ENCODE peak calls at places on chromosome 4, in five cellular contexts. H is HFF-Myc, R is osteoblast, M is thoracic aorta, S is GM12865. B is an unnamed sample.

GRCh38 chr4:54493862-54494261 is 163.9 kb upstream of the KIT start:
- DNase-seq in H (no peak), R (no peak), M (no peak), S (no peak), B (no peak)

GRCh38 chr4:55608591-55608990 is 16.5 kb upstream of the PDCL2 start:
- DNase-seq in H (no peak), R (no peak), M (no peak), S (no peak), B (no peak)

GRCh38 chr4:110211007-110211769 is 12.8 kb upstream of the ELOVL6 start:
- DNase-seq in H (no peak), R (peak; percentile 91), M (no peak), S (peak; percentile 64), B (no peak)

GRCh38 chr4:26197018-26197779 is 123.6 kb upstream of the RBPJ start:
- DNase-seq in H (peak; percentile 91), R (peak; percentile 90), M (no peak), S (peak; percentile 94), B (peak; percentile 36)

GRCh38 chr4:107692197-107692596 is 27.8 kb downstream of the PAPSS1 start:
- DNase-seq in H (no peak), R (no peak), M (no peak), S (no peak), B (no peak)

GRCh38 chr4:3638080-3638715 is 106.0 kb upstream of the LRPAP1 start:
- DNase-seq in H (no peak), R (peak; percentile 10), M (no peak), S (no peak), B (no peak)

GRCh38 chr4:98527528-98527927 is 130.9 kb downstream of the TSPAN5 start:
- DNase-seq in H (no peak), R (no peak), M (no peak), S (no peak), B (no peak)

GRCh38 chr4:2408401-2408958 is 10.0 kb downstream of the ZFYVE28 start:
- DNase-seq in H (no peak), R (no peak), M (no peak), S (peak; percentile 37), B (no peak)

GRCh38 chr4:40675166-40675565 is 45.5 kb upstream of the RBM47 start:
- DNase-seq in H (no peak), R (no peak), M (no peak), S (no peak), B (no peak)

GRCh38 chr4:126291886-126292285 is 977.1 kb downstream of the FAT4 start:
- DNase-seq in H (no peak), R (no peak), M (no peak), S (no peak), B (no peak)

GRCh38 chr4:147587061-147587460 is 30.1 kb upstream of the TMEM184C start:
- DNase-seq in H (no peak), R (no peak), M (no peak), S (no peak), B (no peak)

GRCh38 chr4:71377561-71377960 is 38.7 kb downstream of the SLC4A4 start:
- DNase-seq in H (peak; percentile 70), R (peak; percentile 81), M (no peak), S (no peak), B (peak; percentile 36)

GRCh38 chr4:107966903-107967302 is 22.8 kb upstream of the HADH start:
- DNase-seq in H (no peak), R (no peak), M (no peak), S (no peak), B (no peak)

GRCh38 chr4:186602978-186603377 is 47.6 kb upstream of the MTNR1A start:
- DNase-seq in H (no peak), R (no peak), M (no peak), S (no peak), B (no peak)

GRCh38 chr4:8534129-8534528 is 46.1 kb upstream of the GPR78 start:
- DNase-seq in H (no peak), R (peak; percentile 26), M (no peak), S (peak; percentile 93), B (no peak)

GRCh38 chr4:110854021-110854678 is 231.3 kb upstream of the PITX2 start:
- DNase-seq in H (peak; percentile 64), R (peak; percentile 75), M (no peak), S (no peak), B (peak; percentile 93)

GRCh38 chr4:184028571-184028996 is 123.5 kb downstream of the STOX2 start:
- DNase-seq in H (no peak), R (no peak), M (no peak), S (peak; percentile 5), B (no peak)
- H3K4me3 ChIP-seq in H (no peak overlapping the region), R (no peak overlapping the region), M (peak overlapping the region; percentile 54), S (no peak overlapping the region), B (peak overlapping the region; percentile 16)

GRCh38 chr4:101035522-101035921 is 311.8 kb downstream of the PPP3CA start:
- DNase-seq in H (no peak), R (no peak), M (no peak), S (no peak), B (no peak)

GRCh38 chr4:101031971-101032370 is 315.4 kb downstream of the PPP3CA start:
- DNase-seq in H (no peak), R (no peak), M (no peak), S (no peak), B (no peak)

GRCh38 chr4:101037249-101037648 is 310.1 kb downstream of the PPP3CA start:
- DNase-seq in H (peak; percentile 17), R (no peak), M (no peak), S (no peak), B (no peak)

GRCh38 chr4:101037938-101038413 is 309.4 kb downstream of the PPP3CA start:
- DNase-seq in H (no peak), R (no peak), M (no peak), S (peak; percentile 22), B (no peak)

DNA sequence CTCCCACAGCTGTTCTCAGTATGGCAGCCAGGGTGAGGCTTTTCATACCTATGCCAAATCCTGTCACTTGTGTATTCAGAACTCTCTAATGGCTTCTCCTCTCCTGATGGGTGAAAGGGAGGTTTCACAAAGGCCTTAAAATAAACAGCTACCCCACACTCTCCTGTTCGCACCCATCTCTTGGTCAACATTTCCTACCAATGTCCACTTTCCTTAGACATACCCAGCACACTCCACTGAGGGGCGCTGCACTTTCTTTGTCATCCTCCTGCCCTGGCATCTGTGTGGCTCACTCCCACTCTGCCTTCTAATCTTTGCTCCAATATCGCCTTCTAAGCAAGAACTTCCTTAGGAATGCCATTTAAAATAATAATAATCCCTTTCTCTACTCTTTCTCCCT is 313.3 kb downstream of the PPP3CA start:
- DNase-seq in H (no peak), R (no peak), M (no peak), S (no peak), B (no peak)
- TF ChIP-seq CTCF in H (no peak), R (no peak), M (no peak), S (no peak), B (no peak)

DNA sequence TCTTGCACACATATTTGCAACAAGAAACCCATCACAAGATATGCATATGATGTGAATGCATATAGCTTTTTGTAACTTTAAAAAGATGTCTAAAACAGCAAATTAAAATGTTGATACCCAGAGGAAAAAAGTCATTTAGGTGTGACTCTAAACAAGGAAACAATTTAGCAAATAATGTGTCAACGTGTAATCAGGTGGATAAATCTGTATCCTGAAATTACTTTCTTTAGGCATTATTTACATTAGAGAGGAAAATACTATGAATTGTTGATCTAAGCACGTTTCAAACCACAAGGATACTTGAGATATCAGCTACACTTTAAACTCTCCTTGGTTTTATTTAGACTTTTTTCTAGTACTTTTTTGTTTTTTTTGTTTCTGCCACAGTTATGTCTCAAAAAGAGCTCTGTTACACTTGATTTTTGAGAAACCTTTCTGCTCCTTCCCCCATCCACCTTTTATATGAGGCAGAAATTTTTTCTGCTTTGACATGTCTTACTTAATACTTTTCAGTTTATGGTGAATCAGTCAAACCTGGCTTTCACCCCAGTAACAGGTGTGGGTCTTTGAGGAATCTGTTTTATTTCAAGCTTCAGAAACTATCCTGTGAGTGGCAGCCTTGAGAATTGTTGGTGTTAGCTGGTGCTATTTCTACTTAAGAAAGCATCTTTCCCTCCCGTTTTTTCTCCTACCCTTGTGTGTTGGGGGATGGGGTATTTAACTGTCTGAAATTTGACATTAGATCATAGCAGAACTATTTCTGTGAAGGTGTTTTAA is 1.9 kb downstream of the NPNT start:
- DNase-seq in H (no peak), R (peak; percentile 48), M (no peak), S (no peak), B (no peak)
- H3K4me3 ChIP-seq in H (no peak overlapping the region), R (no peak overlapping the region), M (peak overlapping the region; percentile 89), S (peak overlapping the region; percentile 54), B (no peak overlapping the region)

GRCh38 chr4:176563591-176563990 is 229.1 kb downstream of the VEGFC start:
- DNase-seq in H (no peak), R (no peak), M (no peak), S (no peak), B (no peak)
- TF ChIP-seq CTCF in H (no peak), R (peak; percentile 45), M (no peak), S (no peak), B (peak; percentile 23)

DNA sequence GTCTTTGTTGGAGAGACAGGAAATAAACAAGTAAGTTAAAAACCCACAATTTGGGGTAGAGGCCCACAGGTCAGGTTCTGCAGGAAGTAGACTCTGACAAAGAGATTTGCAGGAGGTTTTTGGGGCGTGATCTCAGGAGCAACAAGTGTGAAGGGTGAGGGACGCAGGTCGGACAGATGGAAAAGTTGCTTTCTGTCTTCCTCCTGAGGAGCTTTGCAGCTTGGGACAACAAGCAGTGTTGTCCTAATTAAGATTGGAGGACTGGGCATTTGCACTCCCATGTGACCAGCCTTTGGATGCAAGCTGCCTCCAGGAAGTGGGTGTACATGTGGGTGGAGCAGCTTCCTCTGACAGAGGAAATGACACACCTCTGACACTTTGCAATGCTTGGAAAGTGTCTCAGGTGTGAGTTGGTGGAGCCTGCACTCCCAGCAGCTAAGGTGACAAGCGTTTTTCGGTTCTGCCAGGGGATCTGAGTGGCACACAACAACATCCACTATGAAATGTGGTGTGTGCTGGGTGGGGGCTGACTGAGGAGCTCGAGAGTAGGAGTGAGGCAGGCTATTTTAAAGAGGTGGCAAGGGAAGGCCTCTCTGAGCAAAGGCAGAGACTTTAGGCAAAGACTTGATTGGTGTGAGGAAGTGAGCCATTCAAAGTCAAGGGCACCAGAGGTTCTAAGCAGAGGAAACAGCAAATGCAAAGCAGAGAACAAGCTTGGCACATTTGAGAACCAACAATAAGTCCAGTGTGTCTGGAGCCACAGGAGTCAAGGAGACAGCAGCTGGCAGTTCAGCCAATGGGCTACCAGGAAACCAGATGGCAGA is 339.8 kb upstream of the GATB start:
- DNase-seq in H (no peak), R (no peak), M (no peak), S (peak; percentile 61), B (no peak)
- H3K4me3 ChIP-seq in H (no peak overlapping the region), R (no peak overlapping the region), M (no peak overlapping the region), S (no peak overlapping the region), B (no peak overlapping the region)

GRCh38 chr4:60865238-60865637 is 334.9 kb upstream of the ADGRL3 start:
- DNase-seq in H (no peak), R (peak; percentile 31), M (no peak), S (no peak), B (no peak)
- TF ChIP-seq CTCF in H (no peak), R (no peak), M (no peak), S (no peak), B (no peak)

GRCh38 chr4:692771-693554 is 4.0 kb upstream of the SLC49A3 start:
- DNase-seq in H (no peak), R (no peak), M (no peak), S (no peak), B (no peak)
- H3K4me3 ChIP-seq in H (no peak overlapping the region), R (no peak overlapping the region), M (no peak overlapping the region), S (no peak overlapping the region), B (no peak overlapping the region)

DNA sequence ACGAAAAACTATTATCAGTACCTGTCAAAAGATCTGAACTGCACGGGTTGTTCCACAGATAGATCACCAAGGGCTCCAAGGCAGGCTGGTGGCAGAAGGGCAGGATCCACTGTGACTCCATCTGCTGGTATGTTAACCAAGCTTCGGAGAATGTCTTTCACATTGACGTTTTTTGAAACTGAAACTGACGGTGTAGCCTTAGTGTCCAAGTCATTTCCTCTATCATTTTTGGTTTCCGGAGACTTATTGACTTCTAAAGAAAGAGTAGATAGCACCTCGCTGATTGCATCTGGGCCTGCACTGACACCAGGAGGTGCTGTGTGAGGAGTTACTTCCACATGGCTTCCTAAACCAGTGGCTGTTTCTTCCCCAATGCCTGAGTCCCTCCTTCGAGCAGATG is 186.9 kb downstream of the LRBA start:
- DNase-seq in H (no peak), R (no peak), M (no peak), S (peak; percentile 89), B (no peak)
- TF ChIP-seq CTCF in H (no peak), R (no peak), M (no peak), S (peak; percentile 39), B (no peak)

B was measured in AG04449.